ENCODE peak calls at places on chromosomes 6 and 20, in ten cellular contexts. G is amygdala; Z is CD4-positive, alpha-beta T cell; N is RPMI8226; W is stimulated activated CD4-positive, alpha-beta T cell treated with anti-CD3 and anti-CD28 coated beads, TNF-alpha, amount 100 ng/mL, for 24 hours; F is amniotic stem cell; S is upper lobe of right lung; U is Daoy; V is endothelial cell of umbilical vein; Q is mesendoderm. T is an unnamed sample.
A peak's percentile ranks its signal among the peaks of the same experiment; 100 is the strongest.

GRCh38 chr6:6699741-6700367 is 111.3 kb downstream of the LY86 start:
- DNase-seq in N (peak; percentile 87), V (no peak), G (no peak), F (peak; percentile 44), Z (no peak), U (peak; percentile 88), S (no peak), W (no peak), Q (peak; percentile 62), T (no peak)

GRCh38 chr6:1903780-1904493 is 294.2 kb downstream of the FOXC1 start:
- DNase-seq in F (no peak), Z (no peak), V (peak; percentile 72), G (no peak), Q (peak; percentile 59), W (no peak), U (no peak), S (no peak), N (no peak), T (no peak)

GRCh38 chr6:88535296-88535695 is 369.1 kb upstream of the CNR1 start:
- DNase-seq in N (no peak), Z (no peak), W (no peak), F (no peak), G (no peak), V (no peak), S (no peak), Q (no peak), U (no peak), T (no peak)

GRCh38 chr20:17706632-17707031 is 6.9 kb downstream of the BANF2 start:
- DNase-seq in N (no peak), S (no peak), Q (no peak), F (no peak), U (no peak), Z (no peak), G (no peak), W (no peak), V (no peak), T (no peak)

GRCh38 chr6:28985396-28986164 is 19.5 kb downstream of the ZNF311 start:
- DNase-seq in Z (no peak), G (peak; percentile 71), F (peak; percentile 87), N (no peak), S (peak; percentile 88), Q (peak; percentile 100), W (no peak), V (peak; percentile 98), U (peak; percentile 96), T (peak; percentile 90)

GRCh38 chr6:137602871-137603270 is 108.7 kb upstream of the OLIG3 start:
- DNase-seq in V (no peak), U (no peak), Q (no peak), F (no peak), W (no peak), S (no peak), N (no peak), Z (no peak), G (no peak), T (no peak)

GRCh38 chr20:48648482-48649051 is 179.2 kb downstream of the PREX1 start:
- DNase-seq in Q (no peak), V (no peak), U (no peak), F (no peak), W (no peak), Z (no peak), N (peak; percentile 28), S (no peak), G (no peak), T (no peak)

GRCh38 chr6:89044988-89045387 is 35.6 kb upstream of the PNRC1 start:
- DNase-seq in S (no peak), Q (peak; percentile 28), V (no peak), N (peak; percentile 8), U (no peak), Z (no peak), F (no peak), W (no peak), G (no peak), T (no peak)

GRCh38 chr6:149756261-149756636 is 6.7 kb downstream of the PCMT1 start:
- DNase-seq in Z (no peak), F (no peak), W (no peak), U (no peak), N (no peak), G (no peak), V (no peak), S (no peak), Q (no peak), T (no peak)

GRCh38 chr6:33995873-33996475 is 149.9 kb downstream of the GRM4 start:
- DNase-seq in G (no peak), S (peak; percentile 40), F (no peak), Q (no peak), U (no peak), Z (no peak), W (no peak), N (no peak), V (no peak), T (no peak)

GRCh38 chr6:169529931-169530761 is 171.7 kb downstream of the WDR27 start:
- DNase-seq in Z (no peak), G (no peak), S (peak; percentile 75), V (no peak), Q (no peak), U (peak; percentile 77), N (no peak), W (peak; percentile 18), F (no peak), T (no peak)

GRCh38 chr6:108365488-108365887 is 70.6 kb downstream of the AFG1L start:
- DNase-seq in F (no peak), S (no peak), V (no peak), G (no peak), N (no peak), U (no peak), Z (no peak), Q (no peak), W (no peak), T (no peak)

GRCh38 chr6:111912904-111913303 is 39.7 kb upstream of the FYN start:
- DNase-seq in S (no peak), F (no peak), U (no peak), V (no peak), Q (no peak), W (no peak), N (no peak), G (no peak), Z (no peak), T (no peak)

GRCh38 chr6:95280690-95281273 is 296.6 kb upstream of the MANEA start:
- DNase-seq in N (no peak), U (no peak), V (no peak), Q (peak; percentile 46), F (no peak), S (no peak), Z (no peak), W (no peak), G (peak; percentile 6), T (peak; percentile 40)

GRCh38 chr6:20328266-20328946 is 73.3 kb upstream of the E2F3 start:
- DNase-seq in W (no peak), N (no peak), Z (no peak), G (no peak), U (no peak), F (no peak), Q (peak; percentile 76), S (no peak), V (no peak), T (no peak)

GRCh38 chr6:166598441-166599138 is 12.1 kb upstream of the RAMACL start:
- DNase-seq in F (peak; percentile 83), Q (no peak), U (peak; percentile 75), N (no peak), S (no peak), V (peak; percentile 98), G (peak; percentile 22), Z (no peak), W (no peak), T (no peak)

GRCh38 chr6:75402296-75402695 is 91.3 kb downstream of the FILIP1 start:
- DNase-seq in G (no peak), N (no peak), U (peak; percentile 75), F (peak; percentile 55), W (no peak), V (peak; percentile 59), S (no peak), Q (no peak), Z (no peak), T (no peak)

GRCh38 chr6:52149076-52149475 is 37.1 kb upstream of the IL17A start:
- DNase-seq in S (no peak), N (no peak), Q (no peak), F (no peak), Z (no peak), W (no peak), G (no peak), V (no peak), U (no peak), T (no peak)

GRCh38 chr20:58650181-58650775 is 805 bp upstream of the STX16 start:
- DNase-seq in S (peak; percentile 77), Q (no peak), Z (peak; percentile 32), G (no peak), F (no peak), N (peak; percentile 31), W (peak; percentile 37), V (no peak), U (no peak), T (no peak)

GRCh38 chr6:151993364-151993763 is 185.9 kb downstream of the ESR1 start:
- DNase-seq in Z (no peak), G (no peak), F (no peak), N (no peak), W (no peak), V (no peak), U (no peak), S (no peak), Q (no peak), T (no peak)

GRCh38 chr6:79574636-79575035 is 37.4 kb upstream of the LCA5 start:
- DNase-seq in W (no peak), Z (no peak), N (no peak), F (no peak), Q (peak; percentile 90), V (peak; percentile 33), G (no peak), S (no peak), U (peak; percentile 49), T (no peak)

T was measured in SK-N-MC.